ENCODE peak calls at places on chromosome 14, in five cellular contexts. One of them, this sample, is unnamed.

GRCh38 chr14:99522934-99523660 is 41.9 kb downstream of the CCNK start:
- ATAC-seq in GM12878: peak; percentile 18
- ATAC-seq in upper lobe of left lung: no peak
- ATAC-seq in K562: no peak
- ATAC-seq in HepG2: no peak
- ATAC-seq in this sample: no peak

GRCh38 chr14:102500724-102501123 is 8.9 kb downstream of the ANKRD9 start:
- ATAC-seq in HepG2: no peak
- ATAC-seq in GM12878: peak; percentile 32
- ATAC-seq in K562: no peak
- ATAC-seq in upper lobe of left lung: no peak
- ATAC-seq in this sample: no peak

GRCh38 chr14:71403673-71404072 is 496.4 kb downstream of the PCNX1 start:
- ATAC-seq in upper lobe of left lung: no peak
- ATAC-seq in GM12878: peak; percentile 71
- ATAC-seq in K562: peak; percentile 62
- ATAC-seq in HepG2: peak; percentile 92
- ATAC-seq in this sample: no peak

GRCh38 chr14:64119535-64119934 is 174.6 kb downstream of the ESR2 start:
- ATAC-seq in K562: no peak
- ATAC-seq in GM12878: no peak
- ATAC-seq in HepG2: no peak
- ATAC-seq in upper lobe of left lung: no peak
- ATAC-seq in this sample: no peak

GRCh38 chr14:69933623-69934275 is 54.5 kb downstream of the SMOC1 start:
- ATAC-seq in K562: no peak
- ATAC-seq in upper lobe of left lung: no peak
- ATAC-seq in HepG2: no peak
- ATAC-seq in GM12878: no peak
- ATAC-seq in this sample: no peak

GRCh38 chr14:75445958-75446357 is 18.1 kb downstream of the JDP2 start:
- ATAC-seq in HepG2: no peak
- ATAC-seq in GM12878: no peak
- ATAC-seq in upper lobe of left lung: no peak
- ATAC-seq in K562: no peak
- ATAC-seq in this sample: no peak

GRCh38 chr14:68820999-68821683 is 28.3 kb upstream of the ZFP36L1 start:
- ATAC-seq in upper lobe of left lung: no peak
- ATAC-seq in GM12878: peak; percentile 59
- ATAC-seq in K562: no peak
- ATAC-seq in HepG2: no peak
- ATAC-seq in this sample: no peak

GRCh38 chr14:35952584-35952983 is 126.4 kb downstream of the BRMS1L start:
- ATAC-seq in K562: no peak
- ATAC-seq in GM12878: no peak
- ATAC-seq in HepG2: no peak
- ATAC-seq in upper lobe of left lung: no peak
- ATAC-seq in this sample: no peak

GRCh38 chr14:77741438-77741837 is 19.5 kb downstream of the SNW1 start:
- ATAC-seq in HepG2: no peak
- ATAC-seq in upper lobe of left lung: no peak
- ATAC-seq in K562: no peak
- ATAC-seq in GM12878: no peak
- ATAC-seq in this sample: no peak

GRCh38 chr14:50677527-50678063 is 9.5 kb upstream of the SAV1 start:
- ATAC-seq in upper lobe of left lung: no peak
- ATAC-seq in GM12878: peak; percentile 92
- ATAC-seq in HepG2: no peak
- ATAC-seq in K562: no peak
- ATAC-seq in this sample: no peak

GRCh38 chr14:36227802-36228201 is 51.3 kb upstream of the PTCSC3 start:
- ATAC-seq in upper lobe of left lung: peak; percentile 90
- ATAC-seq in GM12878: no peak
- ATAC-seq in K562: no peak
- ATAC-seq in HepG2: no peak
- ATAC-seq in this sample: no peak

GRCh38 chr14:61672796-61673195 is 22.5 kb upstream of the HIF1A start:
- ATAC-seq in HepG2: no peak
- ATAC-seq in GM12878: no peak
- ATAC-seq in K562: no peak
- ATAC-seq in upper lobe of left lung: no peak
- ATAC-seq in this sample: no peak

GRCh38 chr14:61670576-61670975 is 24.7 kb upstream of the HIF1A start:
- ATAC-seq in upper lobe of left lung: no peak
- ATAC-seq in HepG2: no peak
- ATAC-seq in GM12878: no peak
- ATAC-seq in K562: no peak
- ATAC-seq in this sample: no peak

GRCh38 chr14:61671086-61671485 is 24.2 kb upstream of the HIF1A start:
- ATAC-seq in upper lobe of left lung: no peak
- ATAC-seq in HepG2: no peak
- ATAC-seq in GM12878: peak; percentile 92
- ATAC-seq in K562: no peak
- ATAC-seq in this sample: no peak

GRCh38 chr14:61675291-61675690 is 20.0 kb upstream of the HIF1A start:
- ATAC-seq in GM12878: no peak
- ATAC-seq in K562: no peak
- ATAC-seq in upper lobe of left lung: no peak
- ATAC-seq in HepG2: no peak
- ATAC-seq in this sample: no peak

DNA sequence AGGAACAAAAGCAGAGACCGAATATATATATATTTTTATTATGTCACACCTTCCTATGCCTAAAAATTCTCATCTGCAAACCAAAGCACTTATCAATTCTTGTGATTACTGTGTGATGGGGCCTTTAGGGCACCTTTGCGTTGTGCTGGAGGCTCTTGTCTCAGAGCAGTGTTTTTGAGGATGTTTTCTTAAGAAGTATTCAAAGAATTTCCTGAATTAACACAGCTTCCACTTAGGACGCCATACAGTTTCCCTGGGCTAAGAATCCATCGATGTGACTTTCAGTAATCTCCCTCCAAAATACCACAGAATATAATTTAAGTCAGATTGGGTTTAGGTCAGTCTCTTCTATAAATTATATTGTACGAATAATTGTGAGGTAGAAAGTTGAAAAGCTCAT is 22.0 kb upstream of the HIF1A start:
- ATAC-seq in GM12878: no peak
- ATAC-seq in upper lobe of left lung: no peak
- ATAC-seq in K562: no peak
- ATAC-seq in HepG2: no peak
- ATAC-seq in this sample: no peak
- TF ChIP-seq EP300 in GM12878: no peak
- TF ChIP-seq EP300 in upper lobe of left lung: no peak
- TF ChIP-seq EP300 in K562: no peak
- TF ChIP-seq EP300 in HepG2: no peak
- TF ChIP-seq EP300 in this sample: no peak

GRCh38 chr14:76576047-76576741 is 185.1 kb upstream of the VASH1 start:
- ATAC-seq in upper lobe of left lung: no peak
- ATAC-seq in K562: no peak
- ATAC-seq in GM12878: no peak
- ATAC-seq in HepG2: no peak
- ATAC-seq in this sample: no peak

GRCh38 chr14:76577090-76577489 is 184.2 kb upstream of the VASH1 start:
- ATAC-seq in GM12878: no peak
- ATAC-seq in upper lobe of left lung: no peak
- ATAC-seq in HepG2: no peak
- ATAC-seq in K562: no peak
- ATAC-seq in this sample: no peak

GRCh38 chr14:76575108-76575507 is 186.2 kb upstream of the VASH1 start:
- ATAC-seq in HepG2: no peak
- ATAC-seq in GM12878: no peak
- ATAC-seq in K562: no peak
- ATAC-seq in upper lobe of left lung: no peak
- ATAC-seq in this sample: no peak

GRCh38 chr14:76580399-76580798 is 180.9 kb upstream of the VASH1 start:
- ATAC-seq in HepG2: no peak
- ATAC-seq in K562: no peak
- ATAC-seq in GM12878: no peak
- ATAC-seq in upper lobe of left lung: no peak
- ATAC-seq in this sample: no peak

GRCh38 chr14:76577837-76578236 is 183.4 kb upstream of the VASH1 start:
- ATAC-seq in GM12878: no peak
- ATAC-seq in upper lobe of left lung: no peak
- ATAC-seq in K562: no peak
- ATAC-seq in HepG2: no peak
- ATAC-seq in this sample: no peak
- H3K27me3 ChIP-seq in GM12878: no peaks in the 10 kb centered on the region
- H3K27me3 ChIP-seq in upper lobe of left lung: no peaks in the 10 kb centered on the region
- H3K27me3 ChIP-seq in K562: no peaks in the 10 kb centered on the region
- H3K27me3 ChIP-seq in HepG2: peaks cover 21% of the 10 kb centered on the region
- H3K27me3 ChIP-seq in this sample: peaks cover 42% of the 10 kb centered on the region

GRCh38 chr14:73612339-73613045 is at the start of gene ACOT6:
- ATAC-seq in K562: peak; percentile 96
- ATAC-seq in HepG2: peak; percentile 90
- ATAC-seq in upper lobe of left lung: peak; percentile 87
- ATAC-seq in GM12878: peak; percentile 93
- ATAC-seq in this sample: peak; percentile 93
- TF ChIP-seq EP300 in K562: no peak
- TF ChIP-seq EP300 in HepG2: no peak
- TF ChIP-seq EP300 in upper lobe of left lung: no peak
- TF ChIP-seq EP300 in GM12878: no peak
- TF ChIP-seq EP300 in this sample: no peak

DNA sequence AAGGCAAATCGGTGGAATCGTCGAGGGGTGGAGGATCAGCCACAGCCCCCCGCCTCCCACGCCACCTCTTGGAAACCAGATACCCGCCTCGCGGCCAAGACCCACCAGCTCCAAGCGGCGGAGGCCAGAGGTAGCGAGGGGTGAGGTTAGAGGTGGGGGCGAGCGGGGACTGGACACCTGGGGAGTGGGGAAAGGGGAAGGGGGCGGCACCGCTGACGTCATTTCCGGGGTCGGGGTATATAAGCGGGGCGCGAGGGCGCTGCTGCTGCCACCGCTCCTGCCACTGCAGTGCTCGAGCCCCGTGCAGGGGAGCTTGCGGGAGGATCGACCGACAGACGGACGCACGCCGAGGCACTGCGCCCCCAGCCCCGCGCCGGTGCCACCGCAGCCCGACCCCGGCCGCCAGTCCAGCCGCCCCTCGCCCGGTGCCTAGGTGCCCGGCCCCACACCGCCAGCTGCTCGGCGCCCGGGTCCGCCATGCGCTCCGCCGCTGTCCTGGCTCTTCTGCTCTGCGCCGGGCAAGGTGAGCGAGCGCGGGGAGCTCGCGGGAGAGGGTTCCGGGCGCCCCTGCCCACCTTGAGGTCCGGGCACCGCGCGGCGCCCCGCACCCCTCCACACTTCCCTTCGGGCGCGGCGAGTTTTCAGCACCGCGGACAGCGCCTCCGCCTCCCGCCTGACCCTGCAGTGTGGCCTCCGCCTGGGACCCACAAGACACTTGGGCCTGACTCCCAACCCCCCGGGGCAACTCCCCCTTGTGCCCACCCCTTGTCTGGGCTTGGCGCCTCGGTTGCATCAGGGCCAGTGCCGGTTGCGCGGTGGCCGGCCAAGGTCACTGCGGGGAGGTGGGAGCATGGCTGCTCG is at the start of gene CHGA:
- ATAC-seq in K562: peak; percentile 96
- ATAC-seq in GM12878: peak; percentile 71
- ATAC-seq in upper lobe of left lung: peak; percentile 31
- ATAC-seq in HepG2: peak; percentile 92
- ATAC-seq in this sample: peak; percentile 68
- H3K27me3 ChIP-seq in K562: no peaks in the 10 kb centered on the region
- H3K27me3 ChIP-seq in GM12878: no peaks in the 10 kb centered on the region
- H3K27me3 ChIP-seq in upper lobe of left lung: no peaks in the 10 kb centered on the region
- H3K27me3 ChIP-seq in HepG2: no peaks in the 10 kb centered on the region
- H3K27me3 ChIP-seq in this sample: peaks cover 46% of the 10 kb centered on the region

DNA sequence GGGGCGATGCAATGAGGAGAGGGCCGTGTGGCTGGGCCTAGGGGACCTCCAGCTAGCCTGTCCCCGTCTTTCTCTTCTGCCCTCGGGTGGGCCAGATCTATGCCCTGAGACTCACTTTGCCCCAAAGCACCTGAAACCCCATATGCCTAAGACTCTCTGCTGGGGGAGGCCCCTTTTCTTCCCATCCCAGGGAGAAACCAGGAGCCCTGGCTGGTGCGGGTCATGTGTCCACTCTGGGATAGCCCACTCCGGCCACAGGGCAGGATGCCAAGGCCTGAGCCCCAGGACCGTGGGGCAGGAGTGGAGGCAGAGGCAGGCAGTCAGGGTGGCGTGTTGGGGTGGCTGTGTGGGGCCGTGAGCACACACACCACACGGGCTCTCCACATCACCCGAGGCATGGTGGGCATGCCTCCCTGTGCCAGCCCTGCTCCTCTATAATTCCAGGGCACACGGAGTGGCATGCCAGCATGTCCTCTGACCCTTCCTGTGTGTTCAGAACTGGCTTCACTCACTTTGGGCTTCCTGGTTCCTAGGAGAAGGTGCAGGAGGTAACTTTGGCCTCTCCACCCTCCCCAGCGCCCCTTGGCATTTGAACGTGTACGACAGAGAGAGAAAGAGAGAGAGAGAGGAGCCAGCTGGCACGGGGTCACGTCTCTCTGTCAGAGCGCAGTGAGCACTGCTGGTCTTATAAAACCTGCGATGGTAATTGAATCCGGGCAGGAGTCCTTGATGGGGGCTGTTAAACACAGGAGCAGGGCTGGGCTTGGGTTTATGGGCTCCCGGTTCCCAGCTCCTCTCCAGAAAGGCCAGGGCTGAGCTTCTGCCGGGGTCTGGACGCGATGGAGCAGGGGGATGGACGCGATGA is 144.2 kb downstream of the KIF26A start:
- ATAC-seq in upper lobe of left lung: no peak
- ATAC-seq in GM12878: no peak
- ATAC-seq in K562: no peak
- ATAC-seq in HepG2: no peak
- ATAC-seq in this sample: no peak
- TF ChIP-seq EP300 in upper lobe of left lung: no peak
- TF ChIP-seq EP300 in GM12878: no peak
- TF ChIP-seq EP300 in K562: no peak
- TF ChIP-seq EP300 in HepG2: no peak
- TF ChIP-seq EP300 in this sample: no peak

GRCh38 chr14:49366416-49366815 is 219.8 kb downstream of the RPS29 start:
- ATAC-seq in K562: no peak
- ATAC-seq in upper lobe of left lung: no peak
- ATAC-seq in GM12878: no peak
- ATAC-seq in HepG2: peak; percentile 54
- ATAC-seq in this sample: no peak
- H3K27me3 ChIP-seq in K562: no peaks in the 10 kb centered on the region
- H3K27me3 ChIP-seq in upper lobe of left lung: no peaks in the 10 kb centered on the region
- H3K27me3 ChIP-seq in GM12878: no peaks in the 10 kb centered on the region
- H3K27me3 ChIP-seq in HepG2: no peaks in the 10 kb centered on the region
- H3K27me3 ChIP-seq in this sample: no peaks in the 10 kb centered on the region